ENCODE peak calls at places on chromosomes 5 and 9, in five cellular contexts. N is DND-41, L is MM.1S, J is GM23338, E is K562. U is an unnamed sample. For H3K4me1, the result is how much of the 10 kb centered on the place peaks cover.

GRCh38 chr5:67214713-67215591 is 18.4 kb upstream of the CD180 start:
- DNase-seq in N (peak), L (no peak), J (no peak), E (no peak), U (no peak)

GRCh38 chr5:168746893-168747640 is 167.9 kb upstream of the PANK3 start:
- DNase-seq in N (no peak), L (no peak), J (peak), E (no peak), U (no peak)

GRCh38 chr9:73050062-73050814 is 97.4 kb upstream of the ALDH1A1 start:
- DNase-seq in N (no peak), L (no peak), J (peak), E (no peak), U (no peak)

GRCh38 chr5:9370256-9370655 is 175.6 kb downstream of the SEMA5A start:
- DNase-seq in N (no peak), L (no peak), J (no peak), E (no peak), U (no peak)

GRCh38 chr5:176814313-176814685 is 3.9 kb downstream of the UNC5A start:
- DNase-seq in N (no peak), L (no peak), J (no peak), E (no peak), U (no peak)

GRCh38 chr5:7871560-7872113 is 2.7 kb downstream of the MTRR start:
- DNase-seq in N (no peak), L (peak), J (no peak), E (no peak), U (no peak)

GRCh38 chr9:133115604-133116345 is 5.3 kb downstream of the RALGDS start:
- DNase-seq in N (no peak), L (no peak), J (no peak), E (no peak), U (peak)

GRCh38 chr9:121568541-121569265 is 69.1 kb upstream of the GGTA1 start:
- DNase-seq in N (no peak), L (no peak), J (no peak), E (no peak), U (peak)

GRCh38 chr5:77138981-77139380 is 51.9 kb upstream of the ZBED3 start:
- DNase-seq in N (no peak), L (no peak), J (no peak), E (no peak), U (peak)

GRCh38 chr5:61617995-61618525 is 286.0 kb downstream of the ZSWIM6 start:
- DNase-seq in N (no peak), L (no peak), J (peak), E (no peak), U (no peak)

GRCh38 chr5:149474198-149474597 is 77.0 kb downstream of the CSNK1A1 start:
- DNase-seq in N (no peak), L (no peak), J (no peak), E (no peak), U (no peak)

GRCh38 chr5:42636425-42636824 is 120.2 kb upstream of the CCDC152 start:
- DNase-seq in N (no peak), L (peak), J (no peak), E (peak), U (no peak)

GRCh38 chr9:82781965-82782392 is 281.0 kb downstream of the RASEF start:
- DNase-seq in N (no peak), L (no peak), J (no peak), E (no peak), U (no peak)

GRCh38 chr5:57466544-57466943 is 16.1 kb downstream of the ACTBL2 start:
- DNase-seq in N (no peak), L (no peak), J (no peak), E (no peak), U (no peak)

GRCh38 chr5:71623221-71623794 is 36.2 kb downstream of the MCCC2 start:
- DNase-seq in N (no peak), L (no peak), J (no peak), E (no peak), U (no peak)

GRCh38 chr5:35803221-35803651 is 53.5 kb upstream of the IL7R start:
- DNase-seq in N (peak), L (no peak), J (peak), E (no peak), U (peak)

GRCh38 chr9:124940521-124940893 is 376 bp downstream of the GOLGA1 start:
- DNase-seq in N (no peak), L (peak), J (no peak), E (no peak), U (peak)

GRCh38 chr9:83962165-83962564 is 17.9 kb downstream of the HNRNPK start:
- DNase-seq in N (no peak), L (no peak), J (peak), E (no peak), U (no peak)

GRCh38 chr9:79189511-79189924 is 382.2 kb upstream of the TLE4 start:
- DNase-seq in N (no peak), L (no peak), J (no peak), E (no peak), U (no peak)

DNA sequence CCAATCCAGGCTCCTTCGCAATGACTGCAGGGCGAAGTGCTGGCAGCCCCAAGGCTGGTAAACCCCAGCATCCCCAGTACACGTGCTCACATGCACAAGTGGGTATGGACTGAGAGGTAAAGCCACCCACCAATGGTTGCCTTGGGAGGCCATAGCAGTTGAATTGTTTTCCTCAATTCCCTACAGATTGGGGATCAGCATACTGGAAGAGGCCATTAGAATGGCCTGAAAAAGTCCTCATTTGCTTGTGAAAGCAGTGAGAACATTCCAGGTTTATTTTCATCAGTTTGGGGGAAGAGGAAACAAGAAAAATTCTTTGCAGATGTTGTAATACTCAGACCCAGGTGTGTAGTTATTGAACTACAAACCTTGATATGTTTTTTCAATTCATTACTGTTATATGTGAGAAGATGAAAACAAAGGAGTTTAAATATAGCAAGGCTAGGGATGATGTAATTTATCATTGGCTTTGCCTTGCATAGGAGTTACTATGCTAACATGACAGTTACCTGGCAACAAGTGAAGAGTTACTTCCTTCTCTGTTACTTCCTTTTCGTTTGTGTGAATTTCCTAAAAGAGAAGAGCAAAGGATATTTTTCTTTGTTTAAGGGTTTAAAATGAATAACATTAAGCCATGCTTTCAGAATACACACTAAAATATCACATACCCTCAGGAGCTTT is 36.4 kb downstream of the MTMR12 start:
- DNase-seq in N (no peak), L (peak), J (peak), E (no peak), U (no peak)
- H3K4me1 ChIP-seq in N (under half), L (under half), J (under half), E (under half), U (under half)

GRCh38 chr5:6732634-6733410 is 19.6 kb downstream of the TENT4A start:
- DNase-seq in N (no peak), L (no peak), J (no peak), E (no peak), U (peak)
- H3K4me1 ChIP-seq in N (under half), L (half or more), J (under half), E (under half), U (under half)

DNA sequence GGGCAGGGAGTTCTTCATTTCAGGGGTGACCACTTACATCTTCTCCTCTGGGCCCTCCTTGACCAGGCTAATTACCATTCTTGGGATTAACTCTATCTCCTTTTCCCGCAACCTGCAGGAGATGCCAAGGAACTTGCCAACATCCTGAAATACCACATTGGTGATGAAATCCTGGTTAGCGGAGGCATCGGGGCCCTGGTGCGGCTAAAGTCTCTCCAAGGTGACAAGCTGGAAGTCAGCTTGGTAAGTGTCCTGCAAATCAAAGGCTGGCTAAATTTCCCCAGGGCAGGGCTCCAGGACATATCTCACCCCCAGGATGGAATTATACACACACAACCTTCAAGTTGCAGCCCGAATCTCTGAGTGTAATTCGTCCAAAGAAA is 30.2 kb downstream of the TGFBI start:
- DNase-seq in N (no peak), L (no peak), J (no peak), E (no peak), U (no peak)
- H3K4me1 ChIP-seq in N (under half), L (under half), J (under half), E (under half), U (under half)

DNA sequence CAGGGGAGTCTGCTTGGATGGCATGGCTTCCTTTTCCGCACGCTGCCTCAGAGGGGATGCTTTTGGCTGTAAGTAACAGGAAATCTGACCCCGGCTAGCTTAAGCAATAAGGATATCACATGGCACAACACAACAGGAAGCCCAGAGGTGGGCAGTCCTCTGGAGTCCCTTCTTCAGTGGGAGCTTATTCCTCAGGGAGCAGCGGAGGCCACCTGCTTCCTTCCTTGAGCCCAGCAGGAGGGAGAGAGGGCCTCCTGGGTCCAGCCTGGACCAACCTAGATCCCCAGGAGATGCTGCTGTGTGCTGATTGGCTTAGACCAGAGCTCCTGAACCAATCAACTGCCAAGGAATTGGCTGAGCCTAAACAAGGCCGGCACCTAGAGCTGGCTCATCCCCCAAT is 66.3 kb downstream of the C9orf50 start:
- DNase-seq in N (no peak), L (no peak), J (peak), E (peak), U (no peak)
- H3K4me1 ChIP-seq in N (under half), L (under half), J (under half), E (under half), U (under half)

GRCh38 chr9:136090768-136091581 is 4.1 kb downstream of the NACC2 start:
- DNase-seq in N (no peak), L (no peak), J (no peak), E (no peak), U (peak)

GRCh38 chr9:136092741-136093140 is 2.3 kb downstream of the NACC2 start:
- DNase-seq in N (no peak), L (no peak), J (no peak), E (no peak), U (no peak)

GRCh38 chr9:136093331-136093986 is 1.6 kb downstream of the NACC2 start:
- DNase-seq in N (no peak), L (no peak), J (no peak), E (peak), U (no peak)

GRCh38 chr9:136091582-136092352 is 3.3 kb downstream of the NACC2 start:
- DNase-seq in N (no peak), L (no peak), J (no peak), E (no peak), U (peak)

GRCh38 chr9:136092353-136092650 is 2.8 kb downstream of the NACC2 start:
- DNase-seq in N (no peak), L (no peak), J (no peak), E (no peak), U (peak)
- H3K4me1 ChIP-seq in N (under half), L (under half), J (under half), E (under half), U (under half)

GRCh38 chr5:34586117-34586885 is 69.8 kb upstream of the RAI14 start:
- DNase-seq in N (no peak), L (no peak), J (no peak), E (no peak), U (no peak)

GRCh38 chr5:34583167-34583566 is 73.0 kb upstream of the RAI14 start:
- DNase-seq in N (no peak), L (no peak), J (no peak), E (no peak), U (no peak)

GRCh38 chr5:34582364-34582763 is 73.8 kb upstream of the RAI14 start:
- DNase-seq in N (no peak), L (no peak), J (peak), E (no peak), U (no peak)

GRCh38 chr5:34585601-34586104 is 70.5 kb upstream of the RAI14 start:
- DNase-seq in N (no peak), L (no peak), J (no peak), E (no peak), U (no peak)

DNA sequence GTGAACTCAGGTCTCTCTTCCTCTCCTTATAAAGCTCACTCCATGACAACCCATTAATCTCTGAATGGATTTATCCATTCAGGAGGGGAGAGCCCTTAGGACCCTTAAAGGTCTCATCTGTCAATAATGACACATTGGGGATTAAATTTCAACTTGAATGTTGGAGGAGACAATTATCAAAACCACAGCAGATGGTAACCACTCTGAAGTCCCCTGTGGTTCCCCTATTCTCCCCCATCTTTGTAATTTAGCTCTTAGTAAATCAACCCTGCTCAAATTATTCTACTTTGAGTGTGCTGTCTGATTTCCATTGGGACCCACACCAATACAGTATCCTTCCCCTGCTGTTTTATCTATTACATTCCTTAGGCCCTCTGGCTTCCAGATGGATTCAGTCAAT is 72.0 kb upstream of the RAI14 start:
- DNase-seq in N (no peak), L (no peak), J (no peak), E (no peak), U (no peak)
- H3K4me1 ChIP-seq in N (under half), L (under half), J (under half), E (under half), U (under half)

GRCh38 chr5:126386146-126386545 is 37.1 kb upstream of the GRAMD2B start:
- DNase-seq in N (no peak), L (no peak), J (no peak), E (no peak), U (no peak)
- H3K4me1 ChIP-seq in N (under half), L (under half), J (under half), E (under half), U (under half)

DNA sequence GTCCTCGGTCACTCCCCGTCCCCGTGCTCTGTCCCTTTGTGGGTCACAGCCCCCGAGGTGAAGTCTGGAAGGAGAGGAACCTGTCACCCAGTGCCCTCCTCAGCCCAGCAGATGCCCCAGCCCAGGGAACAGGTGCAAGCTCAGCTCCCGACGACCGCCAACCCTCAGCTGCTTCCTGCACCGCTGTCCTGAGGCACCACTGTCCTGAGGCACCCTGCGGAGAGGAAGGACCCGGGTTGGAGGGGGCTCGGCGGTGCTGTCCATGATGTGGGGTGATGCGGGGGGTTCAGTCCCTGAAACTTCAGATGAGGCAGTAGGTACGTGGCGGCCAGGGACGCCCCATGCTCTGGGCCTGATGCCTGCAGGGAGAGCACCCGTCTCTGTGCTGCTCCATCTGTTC is 81.4 kb downstream of the COL5A1 start:
- DNase-seq in N (no peak), L (no peak), J (no peak), E (no peak), U (no peak)
- H3K4me1 ChIP-seq in N (under half), L (under half), J (under half), E (under half), U (under half)

DNA sequence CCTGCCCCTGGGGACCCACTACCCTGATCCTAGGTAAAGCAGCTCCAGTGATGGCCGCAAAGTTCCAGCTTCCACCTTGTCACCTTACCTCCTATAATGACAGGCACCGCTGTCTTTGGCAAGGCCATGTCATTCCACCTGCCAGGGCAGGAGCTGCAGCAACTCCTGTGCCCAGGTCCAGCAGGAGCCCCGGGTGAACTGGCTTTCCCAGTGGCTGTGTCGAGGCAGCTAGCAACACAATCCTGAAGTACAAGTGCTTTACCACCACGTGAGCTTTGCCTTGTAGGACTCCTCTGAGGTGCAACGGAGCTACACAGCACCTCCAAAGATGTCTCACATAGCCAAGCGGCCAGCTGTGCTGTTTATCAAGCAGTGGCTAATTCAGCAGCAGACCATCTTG is 20.7 kb upstream of the MGAT1 start:
- DNase-seq in N (no peak), L (no peak), J (no peak), E (no peak), U (no peak)
- H3K4me1 ChIP-seq in N (under half), L (under half), J (under half), E (under half), U (under half)

GRCh38 chr9:110140276-110140675 is 67.7 kb downstream of the C9orf152 start:
- DNase-seq in N (no peak), L (no peak), J (no peak), E (no peak), U (no peak)

GRCh38 chr9:110142253-110142652 is 65.7 kb downstream of the C9orf152 start:
- DNase-seq in N (no peak), L (no peak), J (no peak), E (no peak), U (no peak)

GRCh38 chr9:110141118-110141797 is 66.7 kb downstream of the C9orf152 start:
- DNase-seq in N (no peak), L (no peak), J (no peak), E (no peak), U (no peak)

GRCh38 chr9:110143969-110144545 is 63.9 kb downstream of the C9orf152 start:
- DNase-seq in N (no peak), L (peak), J (no peak), E (no peak), U (no peak)

DNA sequence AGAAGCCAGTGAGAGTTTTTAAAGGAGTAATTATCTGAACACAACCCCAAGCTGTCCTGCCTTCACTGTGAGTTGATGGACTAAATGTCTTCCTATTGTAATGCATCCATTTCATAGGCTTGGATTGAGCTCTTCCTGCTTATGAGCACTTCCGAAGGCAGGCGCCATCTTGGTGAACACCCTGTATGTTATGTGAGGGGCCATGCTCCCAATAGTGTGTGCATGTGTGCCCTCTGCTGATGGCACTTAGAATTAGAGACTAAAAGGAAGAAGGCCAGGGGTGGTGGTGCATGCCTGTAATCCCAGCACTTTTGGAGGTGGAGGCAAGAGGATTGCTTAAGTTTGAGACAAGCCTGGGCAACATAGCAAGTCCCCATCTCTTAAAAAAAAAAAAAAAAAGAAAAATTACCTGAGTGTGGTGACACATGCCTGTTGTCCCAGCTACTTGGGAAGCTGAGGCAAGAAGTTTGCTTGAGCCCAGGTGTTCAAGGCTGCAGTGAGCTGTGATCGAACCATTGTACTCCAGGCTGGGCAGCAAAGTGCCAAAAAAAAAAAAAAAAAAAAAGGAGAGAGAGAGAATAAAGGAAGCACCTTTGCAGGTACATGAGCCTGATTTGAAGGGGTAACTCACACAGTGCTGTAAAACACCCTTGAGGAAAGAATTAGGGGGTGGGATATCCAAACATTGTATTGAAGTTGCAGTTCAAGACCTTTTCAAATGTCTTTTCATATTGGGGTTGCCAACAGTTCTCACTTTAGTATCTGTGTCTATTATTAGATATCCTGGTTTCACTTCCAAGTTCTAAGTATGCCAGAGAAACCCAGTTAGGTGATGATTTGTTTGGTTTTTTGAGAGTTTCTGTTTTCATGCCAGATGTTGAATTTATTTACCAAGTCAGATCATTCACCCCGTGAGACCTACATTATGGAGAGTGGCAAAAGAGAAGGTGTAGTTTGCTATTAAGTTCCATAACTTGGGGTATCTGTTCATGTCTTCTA is 64.8 kb downstream of the C9orf152 start:
- DNase-seq in N (peak), L (peak), J (peak), E (no peak), U (peak)
- H3K4me1 ChIP-seq in N (half or more), L (half or more), J (under half), E (under half), U (under half)